ENCODE peak calls at places on chromosomes 6 and 20, in six cellular contexts. F, B, J, I, A and V are unnamed samples.

GRCh38 chr6:21922086-21922485 is 328.5 kb downstream of the SOX4 start:
- DNase-seq in A (no peak), B (no peak), F (peak), J (no peak), I (no peak), V (no peak)

GRCh38 chr20:9035129-9035528 is 33.8 kb upstream of the PLCB4 start:
- DNase-seq in F (peak), I (no peak), B (no peak), J (no peak), A (no peak), V (peak)

GRCh38 chr20:49945701-49946477 is 9.7 kb downstream of the RNF114 start:
- DNase-seq in J (no peak), B (no peak), F (no peak), I (no peak), A (peak), V (no peak)

GRCh38 chr6:149863846-149864577 is at the start of gene LRP11:
- DNase-seq in F (peak), B (peak), I (peak), J (peak), A (peak), V (peak)

GRCh38 chr20:47205577-47206123 is 150.8 kb downstream of the ZMYND8 start:
- DNase-seq in A (peak), I (peak), B (no peak), F (peak), J (peak), V (peak)

GRCh38 chr6:163349001-163349680 is 65.4 kb upstream of the QKI start:
- DNase-seq in I (no peak), A (no peak), J (no peak), B (no peak), F (no peak), V (no peak)

GRCh38 chr6:11315743-11316437 is 83.4 kb upstream of the NEDD9 start:
- DNase-seq in J (peak), B (no peak), A (no peak), F (peak), I (peak), V (no peak)

GRCh38 chr6:129073651-129074419 is 190.9 kb downstream of the LAMA2 start:
- DNase-seq in J (peak), F (peak), I (no peak), A (no peak), B (no peak), V (no peak)

GRCh38 chr6:130945401-130945919 is 117.6 kb downstream of the EPB41L2 start:
- DNase-seq in A (peak), J (peak), B (no peak), I (no peak), F (peak), V (no peak)

GRCh38 chr6:134647861-134648260 is 302.0 kb downstream of the ALDH8A1 start:
- DNase-seq in A (no peak), I (no peak), J (no peak), B (no peak), F (peak), V (no peak)

GRCh38 chr6:2641044-2641673 is 109.6 kb downstream of the MYLK4 start:
- DNase-seq in A (no peak), F (no peak), I (no peak), B (no peak), J (no peak), V (no peak)

GRCh38 chr6:70673601-70674000 is 5.9 kb downstream of the SMAP1 start:
- DNase-seq in B (no peak), A (no peak), I (no peak), F (peak), J (peak), V (peak)

GRCh38 chr6:17086469-17086868 is 15.4 kb upstream of the STMND1 start:
- DNase-seq in A (peak), J (peak), F (peak), I (peak), B (no peak), V (peak)

GRCh38 chr6:89145461-89145961 is 344 bp upstream of the PM20D2 start:
- DNase-seq in J (peak), B (no peak), F (peak), I (peak), A (no peak), V (no peak)

GRCh38 chr20:45969712-45970634 is 2.0 kb downstream of the ZNF335 start:
- DNase-seq in J (peak), A (peak), I (peak), B (peak), F (peak), V (peak)

GRCh38 chr6:134176283-134176975 is 124.0 kb upstream of the SLC2A12 start:
- DNase-seq in J (peak), B (peak), A (no peak), F (peak), I (peak), V (no peak)

GRCh38 chr20:57450419-57450818 is 59.2 kb downstream of the RBM38 start:
- DNase-seq in B (no peak), A (no peak), I (no peak), J (no peak), F (peak), V (no peak)

GRCh38 chr20:58227391-58228102 is 906 bp downstream of the ANKRD60 start:
- DNase-seq in A (no peak), J (no peak), B (no peak), I (no peak), F (no peak), V (no peak)

GRCh38 chr6:15417811-15418210 is 171.9 kb downstream of the JARID2 start:
- DNase-seq in J (no peak), B (no peak), F (peak), I (no peak), A (no peak), V (peak)

GRCh38 chr6:163563303-163563702 is 148.8 kb downstream of the QKI start:
- DNase-seq in A (no peak), B (no peak), J (no peak), F (no peak), I (no peak), V (no peak)

GRCh38 chr6:75147512-75147911 is 58.3 kb downstream of the COL12A1 start:
- DNase-seq in A (no peak), J (no peak), B (no peak), F (peak), I (no peak), V (no peak)

GRCh38 chr6:70474751-70475150 is 61.4 kb downstream of the FAM135A start:
- DNase-seq in I (no peak), A (peak), J (no peak), F (peak), B (no peak), V (no peak)

DNA sequence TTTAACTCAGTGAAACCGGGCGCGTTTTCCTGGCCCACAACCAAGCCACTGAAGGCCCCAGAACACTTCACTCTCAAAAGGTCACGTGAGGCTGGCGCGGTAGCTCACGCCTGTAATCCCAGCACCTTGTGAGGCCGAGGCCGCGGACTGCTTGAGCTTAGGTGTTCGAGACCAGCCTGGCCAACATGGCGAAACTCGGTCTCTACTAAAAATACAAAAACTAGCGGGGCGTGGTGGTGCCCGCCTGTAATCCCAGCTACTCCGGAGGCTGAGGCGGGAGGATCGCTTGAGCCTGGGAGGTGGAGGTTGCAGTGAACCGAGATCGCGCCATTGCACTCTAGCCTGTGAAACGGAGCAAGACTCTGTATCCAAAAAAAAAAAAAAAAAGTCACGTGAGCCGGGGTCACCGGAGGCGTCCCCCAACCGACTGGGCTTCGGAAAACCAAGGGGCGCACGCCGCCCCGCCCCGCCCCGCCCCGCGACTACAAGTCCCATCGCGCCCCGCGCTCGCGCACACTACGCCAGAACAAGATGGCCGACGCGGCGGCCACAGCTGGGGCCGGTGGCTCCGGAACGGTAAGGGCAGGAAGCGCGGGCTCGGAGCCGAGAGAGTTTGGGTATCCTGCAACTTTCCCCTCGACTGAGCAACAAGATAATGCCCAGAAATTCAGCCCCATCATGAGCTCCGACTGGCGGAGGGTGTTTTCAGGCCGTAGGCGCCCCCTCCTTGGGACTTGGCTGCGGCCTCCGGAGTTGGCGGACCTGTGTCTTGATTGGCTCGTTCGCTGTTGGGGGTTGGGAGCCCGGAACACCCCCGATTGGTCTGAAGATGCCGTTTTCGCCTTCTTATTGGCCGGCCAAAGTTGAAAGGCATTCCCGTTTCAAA is at the start of gene TAF8:
- DNase-seq in J (peak), I (peak), B (peak), F (peak), A (peak), V (peak)
- TF ChIP-seq POLR2A in J (peak), I (peak), B (peak), F (peak), A (peak), V (peak)

DNA sequence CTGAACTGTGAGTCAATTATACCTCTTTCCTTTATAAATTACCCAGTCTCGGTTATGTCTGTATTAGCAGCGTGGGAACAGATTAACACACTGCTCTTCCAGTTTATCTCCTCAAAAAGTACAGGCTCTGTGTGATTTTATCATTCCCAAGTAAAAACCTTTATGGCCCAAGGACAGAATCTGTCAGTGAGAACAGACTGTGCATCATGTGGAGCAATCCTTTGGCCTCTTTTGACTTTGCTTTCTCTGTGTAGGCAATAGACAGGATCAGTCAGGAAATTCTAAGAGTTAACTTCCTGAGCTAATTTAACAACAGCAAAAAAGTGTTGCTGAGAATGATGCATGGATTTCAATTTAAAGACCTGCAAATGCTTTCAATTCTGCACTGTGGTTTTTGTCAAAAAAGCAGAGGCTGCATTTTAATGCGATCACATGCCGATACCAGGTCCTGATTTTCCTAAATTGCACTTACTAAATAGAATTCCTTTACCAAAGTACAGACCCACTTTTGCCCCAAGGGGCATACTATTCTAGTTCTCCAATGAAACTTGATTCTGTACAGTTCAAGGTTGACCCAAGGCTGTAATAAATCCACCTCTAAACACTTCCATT is 246.7 kb upstream of the MARCKS start:
- DNase-seq in J (peak), I (no peak), F (no peak), B (no peak), A (no peak), V (no peak)
- TF ChIP-seq POLR2A in J (no peak), I (no peak), F (no peak), B (no peak), A (no peak), V (no peak)

GRCh38 chr6:32894085-32895005 is 40.4 kb downstream of the PSMB9 start:
- DNase-seq in I (peak), A (peak), J (peak), F (peak), B (peak), V (peak)
- TF ChIP-seq POLR2A in I (peak), A (peak), J (peak), F (no peak), B (peak), V (peak)

DNA sequence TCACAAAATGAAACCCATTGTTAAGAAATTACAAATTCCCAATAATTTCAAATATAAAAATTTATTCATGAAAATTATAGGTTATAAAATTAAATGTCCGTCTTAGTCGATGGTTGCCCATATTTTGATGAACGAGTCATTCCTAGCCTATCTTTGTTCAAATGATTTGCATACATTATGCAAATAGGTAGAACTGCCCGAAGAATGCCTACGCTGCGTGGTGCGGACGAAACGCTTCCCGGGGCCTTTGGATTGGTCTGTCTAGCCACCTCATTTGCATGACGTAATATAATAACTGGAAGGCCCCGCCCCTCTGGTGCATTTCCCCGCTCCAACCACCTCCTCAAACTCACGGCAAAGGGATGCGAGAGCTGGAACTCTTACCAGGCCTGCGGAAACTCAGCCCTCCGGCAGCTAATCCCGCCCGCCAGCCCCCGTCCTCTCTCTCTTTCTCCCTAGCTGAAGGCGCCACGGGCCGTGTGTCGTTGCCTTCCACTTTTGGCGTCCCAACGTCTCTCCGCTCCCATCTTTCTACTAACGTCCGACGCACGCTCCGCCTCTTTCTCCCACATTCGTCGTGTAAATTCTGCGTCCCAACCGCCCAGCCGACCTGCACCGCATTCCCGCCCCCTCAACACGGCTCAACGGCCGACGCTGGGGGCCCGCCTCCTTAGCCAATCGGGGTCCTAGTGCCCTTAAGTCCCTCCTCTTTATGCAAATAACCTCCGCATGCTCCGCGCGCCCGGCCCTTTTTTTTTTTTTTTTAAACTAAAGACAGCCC is 520 bp upstream of the PRRC2A start:
- DNase-seq in F (peak), B (peak), I (peak), J (peak), A (peak), V (peak)
- TF ChIP-seq POLR2A in F (peak), B (peak), I (peak), J (peak), A (peak), V (peak)

GRCh38 chr6:73452107-73452461 is at the start of gene CGAS:
- DNase-seq in A (no peak), B (no peak), I (peak), F (peak), J (peak), V (peak)
- TF ChIP-seq POLR2A in A (no peak), B (peak), I (peak), F (no peak), J (peak), V (no peak)

DNA sequence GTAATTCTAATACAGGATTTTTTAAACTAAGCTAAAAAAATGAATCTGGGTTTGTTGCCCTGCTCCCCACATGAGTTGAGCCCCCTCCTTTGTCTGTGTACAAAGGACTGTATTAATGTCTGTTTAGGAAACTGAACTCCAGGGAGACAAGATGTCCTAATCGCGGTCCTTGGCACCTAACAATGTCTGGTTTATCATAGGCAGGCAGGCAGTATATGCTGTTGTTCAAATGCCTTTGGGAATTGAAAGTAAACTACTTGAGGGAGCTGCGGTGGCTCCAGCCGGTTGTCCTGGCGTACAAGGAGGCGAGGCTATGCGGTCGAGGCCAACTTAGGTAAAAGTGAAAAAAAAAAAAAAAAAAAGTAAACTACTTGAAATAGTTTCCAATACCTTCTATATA is 98.5 kb downstream of the TULP4 start:
- DNase-seq in A (no peak), I (no peak), B (no peak), F (no peak), J (no peak), V (no peak)
- TF ChIP-seq POLR2A in A (no peak), I (no peak), B (no peak), F (no peak), J (no peak), V (no peak)

DNA sequence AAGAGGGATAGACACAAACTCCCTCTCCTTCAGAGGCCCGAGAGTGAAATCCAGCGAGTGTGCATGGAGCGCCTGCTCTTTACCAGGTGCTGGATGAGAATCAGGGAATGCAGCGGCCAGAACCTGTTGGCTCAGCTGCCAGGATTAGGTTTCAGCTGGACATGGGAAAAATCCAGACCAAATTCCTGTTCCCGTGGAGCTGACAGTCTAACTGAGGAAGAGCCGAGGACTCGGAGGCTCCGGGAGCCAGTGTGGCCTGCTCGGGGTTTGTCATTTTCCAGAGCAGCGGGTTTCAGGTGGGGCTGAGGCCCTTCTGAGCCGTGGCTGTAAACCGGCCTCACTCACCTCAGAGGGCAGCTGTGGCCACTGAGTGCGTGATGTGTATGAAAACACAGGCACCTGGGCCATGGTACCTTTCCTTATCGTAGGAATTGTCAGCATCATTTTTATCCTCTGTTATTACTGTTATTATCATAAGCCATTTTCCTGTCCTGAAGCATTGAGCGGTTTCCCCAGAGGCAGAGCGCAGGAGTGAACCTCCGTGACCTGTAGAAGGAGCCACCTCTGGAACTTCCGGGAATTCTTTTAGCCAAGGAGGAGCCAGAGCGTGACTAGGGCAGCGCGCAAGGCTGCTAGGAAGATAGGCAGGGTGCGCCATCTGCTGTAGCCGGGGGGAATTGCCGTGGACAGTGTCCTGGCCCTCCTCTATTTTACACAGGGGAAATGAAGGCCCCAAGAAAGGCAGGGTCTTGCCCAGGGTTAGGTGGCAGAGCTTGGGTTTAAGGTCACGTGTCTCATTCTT is 27.3 kb downstream of the PKIG start:
- DNase-seq in F (peak), B (peak), I (peak), J (peak), A (peak), V (peak)
- TF ChIP-seq POLR2A in F (peak), B (no peak), I (no peak), J (no peak), A (peak), V (no peak)

DNA sequence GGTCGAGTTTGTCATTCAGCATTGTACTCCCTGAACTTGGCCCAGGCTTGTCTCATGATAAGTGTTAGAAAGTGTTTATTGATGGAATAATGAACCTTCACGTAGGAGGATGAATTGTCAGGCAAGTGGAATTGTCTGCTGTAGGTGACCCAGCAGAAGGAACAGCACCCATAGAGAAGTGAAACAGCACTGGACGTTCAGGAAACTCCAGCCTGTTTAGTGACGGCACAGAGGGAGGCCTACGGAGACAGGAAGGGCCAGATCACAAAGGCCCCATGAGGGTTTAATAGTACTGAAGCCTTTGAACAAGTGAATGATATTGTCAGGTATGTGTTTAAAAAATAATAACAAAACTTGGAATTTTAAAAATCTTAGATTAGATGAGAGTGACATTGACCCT is 2.9 kb downstream of the STX11 start:
- DNase-seq in I (no peak), J (no peak), F (no peak), A (no peak), B (no peak), V (no peak)
- TF ChIP-seq POLR2A in I (no peak), J (no peak), F (no peak), A (no peak), B (no peak), V (no peak)

GRCh38 chr20:25247100-25247665 is 702 bp upstream of the PYGB start:
- DNase-seq in B (peak), F (peak), I (peak), J (peak), A (peak), V (no peak)
- TF ChIP-seq POLR2A in B (no peak), F (no peak), I (peak), J (no peak), A (no peak), V (no peak)